ENCODE peak calls at places on chromosome 1, in six cellular contexts. B, R, C, Z, N and P are unnamed samples.

GRCh38 chr1:8409107-8409506 is 91.2 kb downstream of the SLC45A1 start:
- DNase-seq in B (peak), R (no peak), C (no peak), Z (peak), N (peak), P (no peak)

GRCh38 chr1:180494370-180494769 is 8.0 kb downstream of the ACBD6 start:
- DNase-seq in B (no peak), R (no peak), C (no peak), Z (no peak), N (no peak), P (no peak)

GRCh38 chr1:94660994-94661393 is 119.4 kb upstream of the F3 start:
- DNase-seq in B (peak), R (peak), C (no peak), Z (no peak), N (no peak), P (no peak)

GRCh38 chr1:55363261-55363660 is 148.1 kb upstream of the USP24 start:
- DNase-seq in B (peak), R (no peak), C (no peak), Z (no peak), N (peak), P (no peak)

GRCh38 chr1:59355361-59355760 is 58.5 kb downstream of the FGGY start:
- DNase-seq in B (peak), R (no peak), C (no peak), Z (no peak), N (no peak), P (no peak)

GRCh38 chr1:170692866-170693575 is 29.1 kb downstream of the PRRX1 start:
- DNase-seq in B (peak), R (no peak), C (no peak), Z (no peak), N (peak), P (peak)

GRCh38 chr1:187261637-187262036 is 432.9 kb downstream of the PLA2G4A start:
- DNase-seq in B (no peak), R (no peak), C (no peak), Z (no peak), N (no peak), P (no peak)

GRCh38 chr1:38308780-38309179 is 262.2 kb upstream of the POU3F1 start:
- DNase-seq in B (no peak), R (no peak), C (no peak), Z (no peak), N (no peak), P (peak)

GRCh38 chr1:152870831-152871730 is 7.0 kb upstream of the SMCP start:
- DNase-seq in B (peak), R (peak), C (no peak), Z (no peak), N (peak), P (peak)

GRCh38 chr1:162973381-162973795 is 95.8 kb upstream of the RGS4 start:
- DNase-seq in B (peak), R (no peak), C (no peak), Z (no peak), N (peak), P (peak)

GRCh38 chr1:88973520-88974137 is 18.8 kb downstream of the KYAT3 start:
- DNase-seq in B (peak), R (no peak), C (no peak), Z (no peak), N (peak), P (no peak)

GRCh38 chr1:162916821-162917613 is 56.0 kb upstream of the CCDC190 start:
- DNase-seq in B (peak), R (no peak), C (no peak), Z (no peak), N (no peak), P (no peak)

GRCh38 chr1:44545961-44546360 is 128.3 kb downstream of the TMEM53 start:
- DNase-seq in B (no peak), R (no peak), C (no peak), Z (no peak), N (no peak), P (peak)

GRCh38 chr1:198157847-198158765 is 1.3 kb downstream of the NEK7 start:
- DNase-seq in B (peak), R (peak), C (no peak), Z (peak), N (peak), P (peak)

GRCh38 chr1:7677815-7678214 is 93.3 kb upstream of the VAMP3 start:
- DNase-seq in B (no peak), R (no peak), C (no peak), Z (no peak), N (no peak), P (no peak)

GRCh38 chr1:232142403-232143314 is 487.3 kb downstream of the SIPA1L2 start:
- DNase-seq in B (peak), R (no peak), C (peak), Z (peak), N (peak), P (peak)

GRCh38 chr1:156746716-156747631 is 4.5 kb downstream of the HDGF start:
- DNase-seq in B (peak), R (peak), C (peak), Z (peak), N (peak), P (peak)

GRCh38 chr1:36165145-36165544 is 9.2 kb downstream of the MAP7D1 start:
- DNase-seq in B (no peak), R (no peak), C (no peak), Z (no peak), N (no peak), P (no peak)

GRCh38 chr1:91020486-91020885 is 1.3 kb downstream of the ZNF644 start:
- DNase-seq in B (peak), R (no peak), C (no peak), Z (no peak), N (peak), P (no peak)

GRCh38 chr1:89622895-89623294 is 10.0 kb upstream of the LRRC8C start:
- DNase-seq in B (peak), R (no peak), C (no peak), Z (no peak), N (peak), P (no peak)

GRCh38 chr1:67652800-67653199 is 32.2 kb upstream of the GADD45A start:
- DNase-seq in B (peak), R (no peak), C (no peak), Z (no peak), N (peak), P (no peak)

GRCh38 chr1:237398751-237399150 is 356.8 kb downstream of the RYR2 start:
- DNase-seq in B (no peak), R (no peak), C (no peak), Z (no peak), N (no peak), P (no peak)

GRCh38 chr1:215845224-215845902 is 278.3 kb downstream of the KCTD3 start:
- DNase-seq in B (peak), R (no peak), C (no peak), Z (no peak), N (peak), P (no peak)

GRCh38 chr1:45863117-45863670 is 59.8 kb downstream of the MAST2 start:
- DNase-seq in B (no peak), R (no peak), C (no peak), Z (no peak), N (no peak), P (no peak)

GRCh38 chr1:174200746-174201145 is 41.4 kb downstream of the RABGAP1L start:
- DNase-seq in B (no peak), R (no peak), C (no peak), Z (no peak), N (no peak), P (no peak)

GRCh38 chr1:153345187-153346066 is 3.2 kb downstream of the PGLYRP4 start:
- DNase-seq in B (no peak), R (no peak), C (no peak), Z (no peak), N (no peak), P (no peak)

GRCh38 chr1:175521265-175522040 is 221.9 kb downstream of the TNR start:
- DNase-seq in B (no peak), R (no peak), C (no peak), Z (peak), N (no peak), P (no peak)

GRCh38 chr1:211735208-211736170 is 60.1 kb upstream of the NEK2 start:
- DNase-seq in B (peak), R (peak), C (no peak), Z (peak), N (peak), P (peak)

GRCh38 chr1:213122514-213122929 is 71.5 kb downstream of the RPS6KC1 start:
- DNase-seq in B (peak), R (no peak), C (no peak), Z (no peak), N (peak), P (no peak)

GRCh38 chr1:213120961-213121360 is 69.9 kb downstream of the RPS6KC1 start:
- DNase-seq in B (no peak), R (no peak), C (no peak), Z (no peak), N (no peak), P (no peak)

GRCh38 chr1:213123087-213123486 is 72.0 kb downstream of the RPS6KC1 start:
- DNase-seq in B (no peak), R (no peak), C (no peak), Z (no peak), N (no peak), P (no peak)

GRCh38 chr1:213120386-213120785 is 69.3 kb downstream of the RPS6KC1 start:
- DNase-seq in B (no peak), R (no peak), C (no peak), Z (no peak), N (no peak), P (no peak)

DNA sequence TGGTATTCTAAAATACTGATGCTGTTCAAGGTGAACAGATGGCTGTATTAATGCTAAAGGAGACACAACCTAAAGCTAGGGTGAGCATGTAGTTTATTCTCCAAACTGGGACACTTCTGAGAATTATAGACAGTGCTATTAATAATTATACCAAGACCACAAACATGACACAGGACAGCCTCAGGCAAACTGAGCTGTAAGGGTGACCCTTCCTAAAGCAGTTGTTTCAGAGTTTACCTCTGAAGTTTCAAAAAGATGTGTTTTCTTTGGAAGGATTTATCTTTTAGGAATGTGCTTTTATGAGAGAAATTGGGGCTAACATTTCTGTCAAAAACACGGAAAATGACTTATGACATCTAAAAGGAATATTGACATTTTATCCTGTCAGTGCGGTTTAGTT is 68.8 kb downstream of the RPS6KC1 start:
- DNase-seq in B (no peak), R (no peak), C (no peak), Z (no peak), N (no peak), P (no peak)
- TF ChIP-seq CTCF in B (no peak), R (no peak), C (no peak), Z (no peak), N (no peak), P (no peak)

GRCh38 chr1:109625176-109625575 is 5.5 kb downstream of the AMPD2 start:
- DNase-seq in B (no peak), R (no peak), C (no peak), Z (no peak), N (no peak), P (no peak)

GRCh38 chr1:109622895-109623294 is 3.3 kb downstream of the AMPD2 start:
- DNase-seq in B (no peak), R (no peak), C (no peak), Z (no peak), N (no peak), P (no peak)

GRCh38 chr1:109625601-109626560 is 6.2 kb downstream of the AMPD2 start:
- DNase-seq in B (no peak), R (peak), C (no peak), Z (no peak), N (no peak), P (no peak)

GRCh38 chr1:109623601-109624161 is 4.0 kb downstream of the AMPD2 start:
- DNase-seq in B (no peak), R (peak), C (no peak), Z (no peak), N (no peak), P (no peak)

GRCh38 chr1:109624215-109625010 is 4.8 kb downstream of the AMPD2 start:
- DNase-seq in B (no peak), R (peak), C (no peak), Z (no peak), N (no peak), P (no peak)
- H3K27ac ChIP-seq in B (no peak), R (no peak), C (peak), Z (no peak), N (no peak), P (peak)

GRCh38 chr1:207762622-207763021 is 10.8 kb downstream of the CD46 start:
- DNase-seq in B (no peak), R (no peak), C (no peak), Z (no peak), N (no peak), P (no peak)

GRCh38 chr1:207763091-207763490 is 11.2 kb downstream of the CD46 start:
- DNase-seq in B (no peak), R (no peak), C (no peak), Z (no peak), N (no peak), P (no peak)

DNA sequence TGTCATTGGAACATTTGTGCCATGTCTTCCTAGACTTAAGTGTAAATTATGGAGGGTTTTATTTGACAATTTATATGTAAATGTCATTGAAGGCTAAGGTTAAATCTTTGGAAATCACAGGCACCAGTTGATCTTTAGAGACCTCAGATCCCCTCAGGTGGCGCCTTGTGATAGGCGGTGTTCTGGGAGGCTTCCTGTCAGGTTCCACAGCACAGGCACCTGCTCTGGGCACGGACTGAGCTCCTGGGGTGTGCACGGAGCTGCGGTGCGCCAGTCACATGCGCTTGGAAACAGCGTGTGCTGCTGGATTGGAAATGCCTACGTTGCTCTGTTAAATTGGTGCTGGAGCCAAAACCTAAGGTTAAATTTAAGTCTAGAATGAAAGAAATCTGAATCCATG is 12.1 kb downstream of the CD46 start:
- DNase-seq in B (no peak), R (no peak), C (no peak), Z (no peak), N (no peak), P (no peak)
- TF ChIP-seq CTCF in B (no peak), R (no peak), C (no peak), Z (no peak), N (no peak), P (no peak)

GRCh38 chr1:208475951-208476824 is 232.0 kb upstream of the PLXNA2 start:
- DNase-seq in B (peak), R (peak), C (no peak), Z (no peak), N (peak), P (no peak)
- H3K27ac ChIP-seq in B (no peak), R (no peak), C (no peak), Z (no peak), N (no peak), P (no peak)

GRCh38 chr1:93633313-93633712 is 48.3 kb downstream of the BCAR3 start:
- DNase-seq in B (no peak), R (no peak), C (no peak), Z (no peak), N (no peak), P (no peak)

GRCh38 chr1:93628682-93629081 is 53.0 kb downstream of the BCAR3 start:
- DNase-seq in B (no peak), R (no peak), C (no peak), Z (no peak), N (no peak), P (no peak)

GRCh38 chr1:93630168-93630567 is 51.5 kb downstream of the BCAR3 start:
- DNase-seq in B (no peak), R (no peak), C (no peak), Z (no peak), N (no peak), P (no peak)

GRCh38 chr1:93629101-93630059 is 52.3 kb downstream of the BCAR3 start:
- DNase-seq in B (peak), R (no peak), C (peak), Z (peak), N (peak), P (no peak)

GRCh38 chr1:93631626-93632365 is 49.8 kb downstream of the BCAR3 start:
- DNase-seq in B (peak), R (no peak), C (no peak), Z (no peak), N (peak), P (no peak)
- TF ChIP-seq CTCF in B (peak), R (peak), C (no peak), Z (no peak), N (peak), P (no peak)

DNA sequence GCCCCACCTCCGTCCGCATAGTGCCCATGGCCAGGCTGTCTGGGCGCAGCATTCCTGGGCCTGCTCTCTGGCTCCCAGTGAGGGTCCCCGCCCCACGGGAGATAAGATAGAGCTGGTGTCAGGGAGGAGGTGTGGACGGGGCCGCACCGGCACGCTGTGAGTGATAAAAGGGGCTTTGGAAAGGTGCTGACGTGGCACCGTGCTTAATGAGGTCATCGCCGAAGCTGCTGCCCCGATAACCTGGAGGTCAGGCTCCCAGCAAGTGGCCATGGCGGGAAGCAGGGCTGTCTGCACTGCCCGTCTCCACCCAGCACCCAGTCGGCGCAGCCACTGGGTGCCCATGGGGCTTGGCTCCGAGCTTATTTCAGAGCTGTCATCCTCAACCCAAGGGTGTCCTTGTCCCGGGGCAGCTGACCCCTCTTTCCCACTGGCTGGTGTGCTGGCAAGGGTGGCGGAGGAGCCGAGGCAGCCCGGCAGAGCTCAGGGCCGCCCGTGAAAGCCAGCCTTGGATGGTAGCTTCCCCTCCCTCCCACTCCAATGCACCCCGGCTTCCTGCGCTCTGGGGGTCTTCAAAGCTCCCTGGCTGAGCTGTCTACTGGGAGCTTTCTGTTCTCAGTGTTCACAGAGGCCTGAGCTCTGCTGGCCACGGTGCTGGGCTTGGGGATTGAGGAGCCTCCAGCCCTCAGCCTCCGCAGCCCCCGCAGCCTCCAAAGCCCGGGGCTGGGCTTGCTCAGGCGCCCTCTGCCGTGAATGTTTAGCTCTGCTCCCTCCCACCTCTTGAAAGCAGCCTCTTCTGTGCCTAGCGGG is 105.1 kb upstream of the ARHGEF16 start:
- DNase-seq in B (peak), R (peak), C (no peak), Z (no peak), N (no peak), P (no peak)
- H3K27ac ChIP-seq in B (peak), R (no peak), C (peak), Z (peak), N (no peak), P (no peak)

GRCh38 chr1:234957330-234958065 is 171.1 kb downstream of the TOMM20 start:
- DNase-seq in B (peak), R (peak), C (no peak), Z (peak), N (peak), P (peak)

GRCh38 chr1:234954613-234955012 is 174.0 kb downstream of the TOMM20 start:
- DNase-seq in B (no peak), R (no peak), C (no peak), Z (no peak), N (no peak), P (no peak)

GRCh38 chr1:234953655-234954420 is 174.8 kb downstream of the TOMM20 start:
- DNase-seq in B (no peak), R (no peak), C (no peak), Z (no peak), N (no peak), P (no peak)

GRCh38 chr1:234956821-234957329 is 171.8 kb downstream of the TOMM20 start:
- DNase-seq in B (no peak), R (no peak), C (no peak), Z (no peak), N (no peak), P (no peak)

DNA sequence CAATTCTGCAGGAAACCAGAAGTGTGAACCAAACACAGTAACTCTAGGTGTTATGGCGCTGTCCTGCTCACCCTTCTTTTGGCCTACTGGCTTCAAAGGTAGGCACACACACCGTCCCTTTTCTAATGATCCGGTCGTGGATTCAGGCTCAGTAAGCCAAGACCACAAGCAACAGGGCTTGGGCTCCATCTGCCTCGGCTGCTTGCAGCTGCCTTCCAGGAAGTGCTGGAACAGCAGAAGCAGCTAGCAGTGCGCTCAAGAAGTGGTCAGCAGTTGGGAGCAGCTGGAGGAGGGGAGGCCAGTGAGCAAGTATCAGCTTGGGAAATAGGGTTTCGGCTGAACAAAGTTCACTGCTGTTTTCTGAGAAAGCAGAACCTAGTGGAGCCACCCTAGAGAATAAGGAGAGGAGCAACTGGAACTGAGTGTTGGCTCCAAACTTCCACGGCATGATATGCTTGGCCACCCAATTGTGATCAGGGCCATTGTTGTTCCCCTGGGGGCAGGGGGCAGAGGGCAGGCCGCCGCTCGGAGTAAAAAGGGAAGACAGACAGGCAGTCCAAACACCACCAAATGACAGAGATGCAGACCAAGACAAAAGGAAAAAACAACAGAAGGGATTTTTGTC is 173.4 kb downstream of the TOMM20 start:
- DNase-seq in B (peak), R (no peak), C (peak), Z (peak), N (peak), P (no peak)
- TF ChIP-seq CTCF in B (no peak), R (no peak), C (no peak), Z (no peak), N (no peak), P (no peak)

GRCh38 chr1:27561126-27561899 is 42.6 kb downstream of the AHDC1 start:
- DNase-seq in B (no peak), R (no peak), C (no peak), Z (no peak), N (peak), P (no peak)
- H3K27ac ChIP-seq in B (peak), R (no peak), C (peak), Z (peak), N (peak), P (peak)

GRCh38 chr1:223515915-223516314 is 122.7 kb downstream of the CCDC185 start:
- DNase-seq in B (no peak), R (no peak), C (no peak), Z (no peak), N (no peak), P (no peak)
- TF ChIP-seq CTCF in B (no peak), R (no peak), C (no peak), Z (no peak), N (no peak), P (no peak)